ENCODE peak calls at places on chromosomes 16 and 17, in four cellular contexts. L is transverse colon, V is A549, T is stomach. Z is an unnamed sample.

GRCh38 chr17:17565471-17566365 is 25.8 kb downstream of the PEMT start:
- DNase-seq in L (no peak), T (no peak), V (no peak), Z (no peak)

GRCh38 chr16:50960517-50961202 is 190.4 kb downstream of the SALL1 start:
- DNase-seq in L (no peak), T (peak), V (no peak), Z (no peak)

GRCh38 chr16:24206926-24207325 is 49.2 kb upstream of the CACNG3 start:
- DNase-seq in V (no peak), T (no peak), L (no peak), Z (no peak)

GRCh38 chr16:11893571-11893970 is 22.2 kb downstream of the GSPT1 start:
- DNase-seq in V (no peak), T (no peak), L (no peak), Z (no peak)

GRCh38 chr17:28057731-28058246 is 15.3 kb downstream of the NLK start:
- DNase-seq in L (no peak), V (no peak), T (no peak), Z (no peak)

GRCh38 chr17:17698869-17699351 is 17.7 kb downstream of the RAI1 start:
- DNase-seq in V (no peak), T (no peak), L (no peak), Z (no peak)

GRCh38 chr16:25010542-25010941 is 4.6 kb downstream of the ARHGAP17 start:
- DNase-seq in L (no peak), T (no peak), V (no peak), Z (no peak)

GRCh38 chr17:1038459-1039118 is 41.7 kb downstream of the TIMM22 start:
- DNase-seq in T (no peak), V (no peak), L (no peak), Z (no peak)

GRCh38 chr16:26672206-26672605 is 394.5 kb upstream of the C16orf82 start:
- DNase-seq in T (no peak), V (no peak), L (no peak), Z (no peak)

GRCh38 chr17:64202683-64203430 is 60.2 kb downstream of the TEX2 start:
- DNase-seq in T (no peak), L (no peak), V (no peak), Z (no peak)

GRCh38 chr17:69812240-69812837 is 262.7 kb upstream of the KCNJ16 start:
- DNase-seq in L (no peak), V (no peak), T (no peak), Z (no peak)

GRCh38 chr16:68752602-68753001 is 15.5 kb downstream of the CDH1 start:
- DNase-seq in L (peak), T (no peak), V (no peak), Z (no peak)

GRCh38 chr17:80388175-80388574 is 26.8 kb upstream of the ENDOV start:
- DNase-seq in V (no peak), T (no peak), L (no peak), Z (no peak)

GRCh38 chr17:4195306-4195705 is 52.3 kb downstream of the CYB5D2 start:
- DNase-seq in T (no peak), L (no peak), V (no peak), Z (no peak)

GRCh38 chr16:82633964-82634600 is 7.3 kb downstream of the CDH13 start:
- DNase-seq in L (peak), T (no peak), V (no peak), Z (no peak)

GRCh38 chr17:63476857-63477470 is at the start of gene ACE:
- DNase-seq in L (peak), V (peak), T (peak), Z (no peak)

GRCh38 chr16:4936991-4937781 is at the start of gene PPL:
- DNase-seq in T (peak), L (peak), V (no peak), Z (peak)

GRCh38 chr16:85490971-85491771 is 122.0 kb upstream of the GSE1 start:
- DNase-seq in T (peak), L (peak), V (peak), Z (no peak)

GRCh38 chr17:4597975-4598374 is 13.6 kb downstream of the SMTNL2 start:
- DNase-seq in L (no peak), T (no peak), V (no peak), Z (no peak)

GRCh38 chr16:82580293-82580900 is 46.4 kb upstream of the CDH13 start:
- DNase-seq in T (peak), V (peak), L (no peak), Z (no peak)

GRCh38 chr16:53131363-53132071 is 76.7 kb downstream of the CHD9 start:
- DNase-seq in V (peak), T (peak), L (peak), Z (peak)

GRCh38 chr16:53132406-53132805 is 77.6 kb downstream of the CHD9 start:
- DNase-seq in T (no peak), V (no peak), L (no peak), Z (no peak)

GRCh38 chr16:53129281-53130192 is 74.7 kb downstream of the CHD9 start:
- DNase-seq in L (no peak), T (no peak), V (no peak), Z (no peak)

GRCh38 chr16:53130193-53131049 is 75.6 kb downstream of the CHD9 start:
- DNase-seq in T (peak), V (peak), L (peak), Z (peak)

GRCh38 chr16:53131050-53131362 is 76.2 kb downstream of the CHD9 start:
- DNase-seq in T (peak), V (no peak), L (no peak), Z (no peak)
- H3K4me3 ChIP-seq in T (peak), V (peak), L (peak), Z (peak)

DNA sequence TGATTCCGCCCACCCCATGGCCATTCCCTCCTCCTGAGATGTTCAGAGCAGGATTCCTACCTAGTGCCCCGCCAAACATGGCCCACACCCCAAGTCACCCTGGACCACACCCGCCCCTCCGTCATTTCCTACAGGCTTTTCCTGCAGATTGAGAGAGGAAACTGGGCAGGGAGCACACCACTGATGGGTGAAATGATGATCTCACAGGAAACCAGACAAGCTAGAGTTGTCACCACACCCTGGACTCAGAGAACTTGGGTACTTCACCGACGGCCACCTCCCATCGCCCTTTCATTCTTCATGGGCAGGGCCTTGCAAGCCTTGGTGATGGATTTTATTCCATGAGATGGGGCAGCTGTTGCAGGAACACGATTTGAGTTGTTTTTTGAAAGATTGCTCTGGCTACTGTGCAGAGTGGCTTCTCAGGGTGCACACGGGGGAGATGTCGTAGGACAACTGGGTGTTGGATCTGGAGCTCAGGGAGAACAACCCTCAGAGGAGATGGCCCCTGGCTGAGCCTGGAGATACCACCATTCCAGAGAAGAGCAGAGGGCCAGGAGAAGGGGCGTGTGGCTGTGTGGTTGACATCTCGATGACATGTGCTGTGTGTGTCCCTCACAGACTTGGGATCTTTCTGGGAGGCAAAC is 7.4 kb upstream of the B9D1 start:
- DNase-seq in T (no peak), V (no peak), L (peak), Z (no peak)
- H3K27ac ChIP-seq in T (no peak), V (no peak), L (no peak), Z (no peak)

DNA sequence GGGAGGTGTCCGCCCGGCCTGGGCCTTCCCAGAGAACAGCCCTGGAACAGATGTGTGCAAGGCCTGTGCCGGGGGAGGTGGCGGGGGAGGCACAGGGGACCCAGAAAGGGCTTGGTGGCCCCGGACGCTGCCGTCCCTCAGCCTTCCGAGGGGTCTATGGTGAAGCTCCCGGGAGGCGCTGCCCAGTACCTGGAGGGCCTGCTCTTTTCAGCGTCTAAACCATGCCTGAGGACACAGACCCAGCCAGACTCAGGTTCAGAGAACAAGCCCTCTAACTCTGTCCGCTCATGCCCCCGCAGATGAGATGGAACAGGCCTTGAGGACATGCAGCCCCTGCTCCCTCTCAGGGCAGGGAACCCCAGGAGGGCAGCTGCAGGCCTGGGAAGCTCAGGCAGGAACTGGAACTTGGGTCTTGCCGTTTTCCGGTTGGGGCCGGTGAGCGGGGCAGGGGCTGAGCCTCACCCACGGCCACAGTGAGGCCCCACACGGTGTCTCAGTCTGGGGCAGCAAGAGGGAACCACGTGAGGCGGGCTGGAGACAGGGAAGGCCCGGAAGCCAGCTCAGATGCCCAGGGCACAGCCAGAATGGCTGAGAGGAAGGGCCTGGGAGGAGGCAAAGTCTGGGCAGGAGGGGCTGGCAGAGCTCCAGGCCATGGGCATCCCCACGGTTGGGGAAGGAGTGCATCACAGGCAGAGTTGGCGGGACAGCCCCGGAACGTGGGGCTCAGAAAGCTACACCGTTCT is 12.5 kb downstream of the SLC16A3 start:
- DNase-seq in T (peak), V (no peak), L (peak), Z (peak)
- TF ChIP-seq EP300 in T (no peak), V (no peak), L (no peak), Z (peak)

GRCh38 chr17:46977750-46978488 is 1.1 kb downstream of the RPRML start:
- DNase-seq in T (no peak), L (no peak), V (no peak), Z (no peak)
- H3K4me3 ChIP-seq in T (peak), L (no peak), V (peak), Z (peak)

GRCh38 chr16:67727521-67728485 is 8.7 kb upstream of the GFOD2 start:
- DNase-seq in V (no peak), T (no peak), L (no peak), Z (no peak)

GRCh38 chr16:67720236-67720635 is 1.1 kb upstream of the GFOD2 start:
- DNase-seq in T (no peak), V (no peak), L (no peak), Z (no peak)

GRCh38 chr16:67723151-67723915 is 4.2 kb upstream of the GFOD2 start:
- DNase-seq in V (no peak), T (no peak), L (no peak), Z (no peak)

GRCh38 chr16:67726106-67727034 is 7.3 kb upstream of the GFOD2 start:
- DNase-seq in T (no peak), L (no peak), V (no peak), Z (no peak)

GRCh38 chr16:67723940-67724339 is 4.8 kb upstream of the GFOD2 start:
- DNase-seq in T (no peak), V (no peak), L (no peak), Z (no peak)
- H3K27ac ChIP-seq in T (no peak), V (no peak), L (no peak), Z (no peak)

GRCh38 chr16:1412847-1413246 is 1.7 kb downstream of the UNKL start:
- DNase-seq in V (no peak), T (no peak), L (no peak), Z (no peak)

GRCh38 chr16:1407749-1408148 is 6.8 kb downstream of the UNKL start:
- DNase-seq in V (no peak), L (no peak), T (no peak), Z (no peak)

GRCh38 chr16:1403036-1403435 is 11.5 kb downstream of the UNKL start:
- DNase-seq in V (no peak), T (no peak), L (no peak), Z (no peak)

GRCh38 chr16:1403733-1404132 is 10.8 kb downstream of the UNKL start:
- DNase-seq in V (no peak), T (no peak), L (no peak), Z (no peak)

GRCh38 chr16:1408171-1408837 is 6.2 kb downstream of the UNKL start:
- DNase-seq in L (peak), V (peak), T (peak), Z (peak)
- TF ChIP-seq EP300 in L (no peak), V (no peak), T (no peak), Z (peak)

DNA sequence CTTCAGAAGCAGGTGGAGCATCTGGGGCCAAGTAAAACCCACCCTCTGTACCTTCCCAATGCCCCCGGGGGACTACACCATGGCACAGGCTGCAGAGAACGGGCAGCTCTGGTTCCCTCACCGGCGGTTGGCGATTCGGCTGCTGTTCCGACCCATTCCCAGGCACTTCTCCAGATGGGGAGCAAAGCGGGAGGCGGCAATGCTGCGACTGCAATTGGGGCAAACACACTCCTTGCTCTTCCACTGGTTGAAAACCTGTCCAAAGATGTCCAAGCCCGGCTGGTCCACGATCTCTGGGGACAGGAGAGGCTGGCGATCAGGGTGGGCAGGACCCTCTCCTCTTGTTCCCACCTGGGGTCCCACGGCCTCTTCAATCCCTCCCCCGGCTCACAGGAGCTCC is 2.6 kb downstream of the ATXN7L3 start:
- DNase-seq in V (no peak), L (no peak), T (no peak), Z (no peak)
- H3K4me3 ChIP-seq in V (no peak), L (no peak), T (no peak), Z (no peak)

Z was measured in tibial nerve.